ENCODE peak calls at places on chromosome 9, in eight cellular contexts. One of them, this sample, is unnamed.

GRCh38 chr9:88759374-88759773 is 224.4 kb downstream of the NXNL2 start:
- DNase-seq in brain microvascular endothelial cell: no peak
- DNase-seq in DND-41: no peak
- DNase-seq in lower lobe of right lung: no peak
- DNase-seq in HL-60: no peak
- DNase-seq in dorsolateral prefrontal cortex: no peak
- DNase-seq in MM.1S: no peak
- DNase-seq in bronchial epithelial cell: no peak
- DNase-seq in this sample: no peak

GRCh38 chr9:121055642-121056143 is 5.6 kb upstream of the C5 start:
- DNase-seq in dorsolateral prefrontal cortex: no peak
- DNase-seq in brain microvascular endothelial cell: no peak
- DNase-seq in HL-60: no peak
- DNase-seq in MM.1S: peak; percentile 23
- DNase-seq in lower lobe of right lung: no peak
- DNase-seq in DND-41: no peak
- DNase-seq in bronchial epithelial cell: peak; percentile 20
- DNase-seq in this sample: peak; percentile 37

GRCh38 chr9:135303280-135303647 is 176.3 kb upstream of the PPP1R26 start:
- DNase-seq in brain microvascular endothelial cell: no peak
- DNase-seq in lower lobe of right lung: no peak
- DNase-seq in MM.1S: peak; percentile 28
- DNase-seq in dorsolateral prefrontal cortex: no peak
- DNase-seq in bronchial epithelial cell: no peak
- DNase-seq in HL-60: no peak
- DNase-seq in DND-41: no peak
- DNase-seq in this sample: no peak

GRCh38 chr9:15147471-15147870 is 159.5 kb downstream of the TTC39B start:
- DNase-seq in HL-60: no peak
- DNase-seq in DND-41: no peak
- DNase-seq in dorsolateral prefrontal cortex: no peak
- DNase-seq in lower lobe of right lung: no peak
- DNase-seq in brain microvascular endothelial cell: no peak
- DNase-seq in bronchial epithelial cell: no peak
- DNase-seq in MM.1S: no peak
- DNase-seq in this sample: no peak

GRCh38 chr9:85212887-85213286 is 528.9 kb downstream of the AGTPBP1 start:
- DNase-seq in dorsolateral prefrontal cortex: no peak
- DNase-seq in bronchial epithelial cell: peak; percentile 97
- DNase-seq in DND-41: no peak
- DNase-seq in MM.1S: no peak
- DNase-seq in HL-60: no peak
- DNase-seq in lower lobe of right lung: no peak
- DNase-seq in brain microvascular endothelial cell: peak; percentile 90
- DNase-seq in this sample: no peak

GRCh38 chr9:133684461-133685361 is 48.5 kb downstream of the DBH start:
- DNase-seq in lower lobe of right lung: peak; percentile 44
- DNase-seq in bronchial epithelial cell: no peak
- DNase-seq in brain microvascular endothelial cell: no peak
- DNase-seq in HL-60: no peak
- DNase-seq in DND-41: no peak
- DNase-seq in dorsolateral prefrontal cortex: no peak
- DNase-seq in MM.1S: no peak
- DNase-seq in this sample: no peak

GRCh38 chr9:109856785-109857184 is 76.8 kb downstream of the PALM2AKAP2 start:
- DNase-seq in HL-60: no peak
- DNase-seq in MM.1S: no peak
- DNase-seq in bronchial epithelial cell: no peak
- DNase-seq in dorsolateral prefrontal cortex: peak; percentile 89
- DNase-seq in DND-41: no peak
- DNase-seq in lower lobe of right lung: peak; percentile 50
- DNase-seq in brain microvascular endothelial cell: peak; percentile 43
- DNase-seq in this sample: no peak

GRCh38 chr9:91346644-91347043 is 15.1 kb downstream of the AUH start:
- DNase-seq in DND-41: no peak
- DNase-seq in dorsolateral prefrontal cortex: no peak
- DNase-seq in MM.1S: no peak
- DNase-seq in lower lobe of right lung: no peak
- DNase-seq in brain microvascular endothelial cell: no peak
- DNase-seq in HL-60: no peak
- DNase-seq in bronchial epithelial cell: peak; percentile 72
- DNase-seq in this sample: no peak

GRCh38 chr9:98253563-98253962 is 1.9 kb downstream of the TBC1D2 start:
- DNase-seq in dorsolateral prefrontal cortex: no peak
- DNase-seq in bronchial epithelial cell: peak; percentile 42
- DNase-seq in lower lobe of right lung: no peak
- DNase-seq in HL-60: no peak
- DNase-seq in DND-41: no peak
- DNase-seq in MM.1S: no peak
- DNase-seq in brain microvascular endothelial cell: no peak
- DNase-seq in this sample: no peak

GRCh38 chr9:98254236-98255063 is 999 bp downstream of the TBC1D2 start:
- DNase-seq in MM.1S: no peak
- DNase-seq in bronchial epithelial cell: peak; percentile 81
- DNase-seq in HL-60: no peak
- DNase-seq in DND-41: no peak
- DNase-seq in brain microvascular endothelial cell: no peak
- DNase-seq in dorsolateral prefrontal cortex: no peak
- DNase-seq in lower lobe of right lung: no peak
- DNase-seq in this sample: no peak

GRCh38 chr9:98255578-98256296 is at the start of gene TBC1D2:
- DNase-seq in brain microvascular endothelial cell: peak; percentile 93
- DNase-seq in lower lobe of right lung: peak; percentile 98
- DNase-seq in MM.1S: peak; percentile 95
- DNase-seq in dorsolateral prefrontal cortex: peak; percentile 94
- DNase-seq in DND-41: peak; percentile 93
- DNase-seq in HL-60: peak; percentile 97
- DNase-seq in bronchial epithelial cell: peak; percentile 87
- DNase-seq in this sample: peak; percentile 97

GRCh38 chr9:98256632-98257218 is 1.3 kb upstream of the TBC1D2 start:
- DNase-seq in bronchial epithelial cell: no peak
- DNase-seq in dorsolateral prefrontal cortex: no peak
- DNase-seq in HL-60: peak; percentile 63
- DNase-seq in brain microvascular endothelial cell: no peak
- DNase-seq in DND-41: peak; percentile 42
- DNase-seq in lower lobe of right lung: no peak
- DNase-seq in MM.1S: peak; percentile 37
- DNase-seq in this sample: no peak

DNA sequence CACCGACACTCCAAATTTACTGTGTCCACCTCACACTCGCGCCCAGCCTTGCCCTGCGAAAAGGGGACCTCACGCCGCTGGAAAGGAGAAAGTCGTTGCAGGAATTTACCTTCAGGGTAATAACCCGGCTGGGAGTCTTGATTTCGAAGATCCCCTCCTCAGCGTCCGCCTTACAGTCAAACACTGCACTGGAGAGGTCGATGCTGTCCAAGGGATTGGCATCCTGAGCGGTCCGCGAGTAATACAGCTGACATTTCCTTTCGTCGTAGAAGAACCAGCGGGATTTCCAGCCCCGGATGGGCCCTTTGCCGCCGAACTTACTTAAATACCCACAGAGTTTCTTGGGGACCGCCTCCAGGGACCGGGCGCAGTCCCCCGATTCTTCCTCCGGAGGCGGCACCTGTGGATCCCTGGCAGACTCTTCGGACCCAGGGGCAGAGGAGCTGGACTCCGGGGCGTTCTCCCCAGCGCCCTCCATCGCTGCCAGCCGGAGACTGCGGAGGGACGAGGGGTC is 328 bp downstream of the TBC1D2 start:
- DNase-seq in HL-60: no peak
- DNase-seq in dorsolateral prefrontal cortex: no peak
- DNase-seq in MM.1S: no peak
- DNase-seq in brain microvascular endothelial cell: peak; percentile 44
- DNase-seq in DND-41: no peak
- DNase-seq in bronchial epithelial cell: peak; percentile 42
- DNase-seq in lower lobe of right lung: peak; percentile 57
- DNase-seq in this sample: no peak
- TF ChIP-seq CTCF in HL-60: no peak
- TF ChIP-seq CTCF in dorsolateral prefrontal cortex: no peak
- TF ChIP-seq CTCF in MM.1S: no peak
- TF ChIP-seq CTCF in brain microvascular endothelial cell: no peak
- TF ChIP-seq CTCF in DND-41: no peak
- TF ChIP-seq CTCF in bronchial epithelial cell: no peak
- TF ChIP-seq CTCF in lower lobe of right lung: no peak
- TF ChIP-seq CTCF in this sample: no peak

DNA sequence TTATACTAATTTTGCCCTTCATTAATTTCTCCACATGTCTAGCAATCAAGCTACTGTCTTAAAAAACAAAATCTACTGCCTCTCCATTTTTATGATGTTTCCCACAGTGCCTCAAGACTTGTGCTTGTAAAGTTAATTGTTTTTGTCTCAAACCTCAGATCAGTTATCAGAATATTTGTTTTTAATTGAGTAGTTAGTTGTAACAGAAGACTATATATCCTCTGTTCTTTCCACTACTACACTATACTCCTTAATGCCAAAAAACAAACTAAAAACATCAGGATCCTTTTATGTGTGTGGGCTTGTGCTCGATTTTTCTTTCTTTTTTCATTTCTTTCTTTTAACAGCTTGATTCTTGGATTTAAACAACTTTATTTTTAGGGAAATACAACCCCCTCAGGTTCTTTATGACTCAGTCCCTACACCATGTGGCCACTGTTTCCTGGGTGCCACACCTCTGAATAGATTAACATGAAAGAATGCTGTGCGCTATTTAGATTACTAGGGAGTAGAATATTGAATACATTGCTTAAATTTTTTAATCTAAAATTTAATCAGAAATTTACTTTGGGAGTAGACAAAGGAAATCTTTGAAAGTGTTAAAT is 1.2 kb downstream of the ASPN start:
- DNase-seq in dorsolateral prefrontal cortex: no peak
- DNase-seq in MM.1S: no peak
- DNase-seq in DND-41: no peak
- DNase-seq in bronchial epithelial cell: peak; percentile 74
- DNase-seq in HL-60: no peak
- DNase-seq in brain microvascular endothelial cell: no peak
- DNase-seq in lower lobe of right lung: no peak
- DNase-seq in this sample: peak; percentile 34
- H3K4me3 ChIP-seq in dorsolateral prefrontal cortex: no peak overlapping the region
- H3K4me3 ChIP-seq in MM.1S: no peak overlapping the region
- H3K4me3 ChIP-seq in DND-41: no peak overlapping the region
- H3K4me3 ChIP-seq in bronchial epithelial cell: no peak overlapping the region
- H3K4me3 ChIP-seq in HL-60: no peak overlapping the region
- H3K4me3 ChIP-seq in brain microvascular endothelial cell: no peak overlapping the region
- H3K4me3 ChIP-seq in lower lobe of right lung: no peak overlapping the region
- H3K4me3 ChIP-seq in this sample: no peak overlapping the region

GRCh38 chr9:137458194-137459146 is 664 bp downstream of the NSMF start:
- DNase-seq in bronchial epithelial cell: no peak
- DNase-seq in DND-41: no peak
- DNase-seq in dorsolateral prefrontal cortex: peak; percentile 83
- DNase-seq in lower lobe of right lung: peak; percentile 57
- DNase-seq in MM.1S: no peak
- DNase-seq in HL-60: no peak
- DNase-seq in brain microvascular endothelial cell: no peak
- DNase-seq in this sample: no peak

GRCh38 chr9:137459147-137459600 is at the start of gene NSMF:
- DNase-seq in DND-41: no peak
- DNase-seq in HL-60: peak; percentile 82
- DNase-seq in MM.1S: peak; percentile 94
- DNase-seq in brain microvascular endothelial cell: peak; percentile 72
- DNase-seq in lower lobe of right lung: peak; percentile 95
- DNase-seq in dorsolateral prefrontal cortex: peak; percentile 98
- DNase-seq in bronchial epithelial cell: peak; percentile 64
- DNase-seq in this sample: peak; percentile 94

GRCh38 chr9:137456864-137457405 is 2.2 kb downstream of the NSMF start:
- DNase-seq in bronchial epithelial cell: no peak
- DNase-seq in lower lobe of right lung: peak; percentile 40
- DNase-seq in MM.1S: no peak
- DNase-seq in brain microvascular endothelial cell: no peak
- DNase-seq in dorsolateral prefrontal cortex: peak; percentile 38
- DNase-seq in DND-41: no peak
- DNase-seq in HL-60: no peak
- DNase-seq in this sample: no peak

GRCh38 chr9:137456061-137456863 is 2.9 kb downstream of the NSMF start:
- DNase-seq in lower lobe of right lung: peak; percentile 37
- DNase-seq in DND-41: no peak
- DNase-seq in dorsolateral prefrontal cortex: peak; percentile 22
- DNase-seq in brain microvascular endothelial cell: peak; percentile 46
- DNase-seq in bronchial epithelial cell: no peak
- DNase-seq in MM.1S: no peak
- DNase-seq in HL-60: no peak
- DNase-seq in this sample: no peak

DNA sequence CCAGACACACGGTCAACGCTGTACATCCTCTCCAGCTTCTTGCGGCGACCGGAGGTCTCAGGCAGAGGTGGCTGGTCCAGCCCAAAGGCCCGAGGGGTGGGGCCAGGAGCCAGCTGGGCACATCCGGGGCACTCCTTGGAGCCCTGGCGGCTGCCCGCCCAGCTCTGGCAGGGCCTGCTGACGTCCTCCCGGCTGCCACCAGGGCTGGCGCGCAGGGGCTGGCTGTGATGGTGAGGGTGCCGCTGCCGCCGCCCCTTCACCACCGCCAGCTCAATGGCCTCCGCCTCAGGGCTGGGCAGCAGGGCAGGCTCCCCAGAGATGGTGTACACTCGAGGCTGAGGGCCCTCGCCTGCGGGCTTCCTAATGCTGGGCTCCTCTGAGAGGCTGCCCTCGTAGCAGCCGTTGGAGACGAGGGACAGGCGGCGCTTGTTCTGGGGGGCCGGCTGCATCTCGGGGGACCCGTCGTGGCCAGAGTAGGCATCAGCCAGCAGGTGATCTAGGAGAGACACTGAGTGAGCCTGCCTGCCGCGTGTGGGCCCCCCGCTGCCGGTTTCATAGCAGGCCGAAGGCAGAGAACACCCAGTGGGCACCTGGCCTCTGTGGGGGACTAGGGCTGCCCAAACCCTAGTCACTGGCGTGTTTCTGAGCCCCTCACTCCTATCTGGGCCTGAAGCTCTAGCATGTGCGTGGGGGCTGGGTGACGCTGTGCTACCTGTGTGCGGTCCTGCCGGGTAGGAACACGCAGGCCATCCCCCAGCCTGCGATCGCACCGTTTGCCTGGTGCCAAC is 1.5 kb downstream of the NSMF start:
- DNase-seq in bronchial epithelial cell: no peak
- DNase-seq in HL-60: no peak
- DNase-seq in brain microvascular endothelial cell: no peak
- DNase-seq in dorsolateral prefrontal cortex: peak; percentile 49
- DNase-seq in MM.1S: no peak
- DNase-seq in DND-41: no peak
- DNase-seq in lower lobe of right lung: peak; percentile 48
- DNase-seq in this sample: no peak
- TF ChIP-seq CTCF in bronchial epithelial cell: no peak
- TF ChIP-seq CTCF in HL-60: no peak
- TF ChIP-seq CTCF in brain microvascular endothelial cell: no peak
- TF ChIP-seq CTCF in dorsolateral prefrontal cortex: no peak
- TF ChIP-seq CTCF in MM.1S: no peak
- TF ChIP-seq CTCF in DND-41: no peak
- TF ChIP-seq CTCF in lower lobe of right lung: no peak
- TF ChIP-seq CTCF in this sample: no peak

DNA sequence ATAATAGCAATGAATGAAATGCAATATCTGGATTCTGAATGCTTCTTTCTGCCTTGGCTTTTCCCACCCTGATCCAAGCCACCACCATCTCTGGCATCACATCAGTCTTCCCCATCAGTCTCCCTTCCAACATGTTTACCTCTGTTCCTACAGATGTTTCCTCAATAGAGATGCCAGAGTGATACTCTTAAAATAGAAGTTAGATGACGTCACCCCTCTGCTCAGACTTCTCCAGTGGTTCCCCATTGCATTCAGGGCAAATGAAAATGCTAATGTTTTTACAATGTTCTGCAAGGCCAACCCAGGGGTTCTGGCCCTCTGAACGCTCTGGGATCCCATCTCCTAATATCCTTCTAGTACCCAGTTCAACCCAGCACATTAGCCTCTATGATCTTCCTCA is 305.8 kb downstream of the TRIM32 start:
- DNase-seq in DND-41: no peak
- DNase-seq in bronchial epithelial cell: no peak
- DNase-seq in brain microvascular endothelial cell: no peak
- DNase-seq in HL-60: no peak
- DNase-seq in MM.1S: no peak
- DNase-seq in dorsolateral prefrontal cortex: no peak
- DNase-seq in lower lobe of right lung: no peak
- DNase-seq in this sample: no peak
- H3K4me3 ChIP-seq in DND-41: no peak overlapping the region
- H3K4me3 ChIP-seq in bronchial epithelial cell: no peak overlapping the region
- H3K4me3 ChIP-seq in brain microvascular endothelial cell: no peak overlapping the region
- H3K4me3 ChIP-seq in HL-60: no peak overlapping the region
- H3K4me3 ChIP-seq in MM.1S: no peak overlapping the region
- H3K4me3 ChIP-seq in dorsolateral prefrontal cortex: no peak overlapping the region
- H3K4me3 ChIP-seq in lower lobe of right lung: no peak overlapping the region
- H3K4me3 ChIP-seq in this sample: no peak overlapping the region

This sample was measured in GM12865.